ENCODE peak calls at places on chromosomes 13 and 19, in six cellular contexts. T is cardiac fibroblast; W is HEK293T; G is activated naive CD8-positive, alpha-beta T cell treated with anti-CD3 and anti-CD28 coated beads, Interleukin-2, amount 50 U/mL, for 16 hours; M is dorsolateral prefrontal cortex; J is HT1080. E is an unnamed sample.

GRCh38 chr13:111407381-111408131 is 87.1 kb downstream of the TEX29 start:
- DNase-seq in M (no peak), G (no peak), W (no peak), T (no peak), J (no peak), E (no peak)

GRCh38 chr19:17555480-17555928 is at the start of gene COLGALT1:
- DNase-seq in W (peak), J (peak), T (peak), G (peak), M (peak), E (peak)

GRCh38 chr13:106526748-106527488 is 8.5 kb downstream of the EFNB2 start:
- DNase-seq in W (no peak), J (no peak), T (no peak), M (no peak), G (no peak), E (no peak)

GRCh38 chr13:101916758-101917474 is 464.4 kb downstream of the ITGBL1 start:
- DNase-seq in M (no peak), T (no peak), J (no peak), G (no peak), W (no peak), E (no peak)

GRCh38 chr19:29680447-29680846 is 15.2 kb downstream of the PLEKHF1 start:
- DNase-seq in W (no peak), M (no peak), T (no peak), G (peak), J (peak), E (no peak)

GRCh38 chr13:98110749-98111148 is 32.1 kb upstream of the FARP1 start:
- DNase-seq in J (no peak), T (no peak), M (no peak), W (no peak), G (no peak), E (no peak)

GRCh38 chr19:45472557-45473365 is 5.0 kb downstream of the FOSB start:
- DNase-seq in W (no peak), M (no peak), T (no peak), J (no peak), G (no peak), E (no peak)

GRCh38 chr13:50742353-50742752 is 101.1 kb downstream of the DLEU7 start:
- DNase-seq in T (no peak), G (no peak), W (no peak), J (no peak), M (no peak), E (no peak)

GRCh38 chr13:26051231-26052135 is at the start of gene SHISA2:
- DNase-seq in J (peak), M (no peak), W (peak), G (no peak), T (peak), E (peak)

GRCh38 chr19:679418-680286 is 3.5 kb downstream of the FSTL3 start:
- DNase-seq in M (no peak), W (no peak), J (no peak), T (peak), G (no peak), E (peak)

GRCh38 chr19:13817018-13817614 is 21.9 kb downstream of the ZSWIM4 start:
- DNase-seq in T (no peak), M (no peak), G (no peak), W (no peak), J (no peak), E (no peak)

GRCh38 chr19:19338082-19338481 is 17.5 kb downstream of the MAU2 start:
- DNase-seq in G (no peak), M (no peak), J (peak), W (no peak), T (peak), E (peak)

GRCh38 chr13:39148513-39148961 is 110.3 kb downstream of the NHLRC3 start:
- DNase-seq in T (peak), G (no peak), J (peak), W (no peak), M (no peak), E (no peak)

GRCh38 chr13:53068841-53069520 is 40.4 kb downstream of the OLFM4 start:
- DNase-seq in M (no peak), G (no peak), W (no peak), J (no peak), T (no peak), E (no peak)

GRCh38 chr19:4594199-4594598 is 34.7 kb upstream of the SEMA6B start:
- DNase-seq in J (peak), G (no peak), T (no peak), W (no peak), M (no peak), E (no peak)

GRCh38 chr19:16328824-16329482 is 4.3 kb downstream of the KLF2 start:
- DNase-seq in W (no peak), T (peak), G (no peak), M (no peak), J (peak), E (no peak)

GRCh38 chr19:50978772-50979390 is 4.8 kb downstream of the KLK7 start:
- DNase-seq in M (no peak), T (no peak), W (no peak), G (no peak), J (no peak), E (peak)

GRCh38 chr19:12995596-12996541 is 594 bp downstream of the NFIX start:
- DNase-seq in T (peak), W (no peak), M (no peak), G (no peak), J (no peak), E (no peak)

GRCh38 chr13:96200810-96201209 is 110.9 kb downstream of the HS6ST3 start:
- DNase-seq in T (no peak), W (no peak), J (no peak), M (no peak), G (no peak), E (no peak)

GRCh38 chr13:85738696-85739320 is 60.4 kb downstream of the SLITRK6 start:
- DNase-seq in G (no peak), W (no peak), M (no peak), J (no peak), T (no peak), E (peak)

GRCh38 chr19:12202250-12202649 is 39.4 kb downstream of the ZNF136 start:
- DNase-seq in T (peak), M (no peak), G (peak), W (no peak), J (no peak), E (no peak)

GRCh38 chr19:32677657-32678056 is 2.0 kb downstream of the RGS9BP start:
- DNase-seq in T (no peak), J (no peak), M (no peak), G (no peak), W (no peak), E (no peak)

E was measured in PC-3.